ENCODE peak calls at places on chromosomes 7 and 10, in seven cellular contexts. G, B, X, F, T, A and C are unnamed samples.

GRCh38 chr10:114498413-114499111 is 94.3 kb upstream of the AFAP1L2 start:
- DNase-seq in A (no peak), T (no peak), G (no peak), X (no peak), F (no peak), B (peak), C (no peak)

GRCh38 chr10:126468876-126469643 is 80.8 kb upstream of the ADAM12 start:
- DNase-seq in X (no peak), G (no peak), A (no peak), B (no peak), F (no peak), T (no peak), C (no peak)

GRCh38 chr7:108525327-108525984 is 479 bp downstream of the PNPLA8 start:
- DNase-seq in B (peak), X (peak), T (peak), F (peak), A (peak), G (peak), C (peak)

GRCh38 chr10:28431139-28431538 is 101.8 kb upstream of the WAC start:
- DNase-seq in F (no peak), T (no peak), A (no peak), X (no peak), B (no peak), G (no peak), C (no peak)

GRCh38 chr7:139915864-139916716 is 87.0 kb downstream of the TBXAS1 start:
- DNase-seq in G (peak), X (peak), A (peak), T (peak), F (no peak), B (peak), C (peak)

GRCh38 chr10:118407026-118407425 is 64.9 kb upstream of the FAM204A start:
- DNase-seq in X (no peak), T (no peak), A (no peak), G (no peak), B (no peak), F (no peak), C (no peak)

GRCh38 chr10:29703276-29703675 is 68.5 kb upstream of the SVIL start:
- DNase-seq in A (no peak), G (no peak), T (peak), F (no peak), B (no peak), X (no peak), C (no peak)

GRCh38 chr10:44012921-44013320 is 364.2 kb upstream of the ZNF32 start:
- DNase-seq in F (no peak), B (no peak), X (no peak), A (no peak), G (no peak), T (no peak), C (no peak)

GRCh38 chr7:142025896-142026295 is 30.2 kb downstream of the MGAM start:
- DNase-seq in F (no peak), B (no peak), G (no peak), T (no peak), X (peak), A (no peak), C (peak)

GRCh38 chr10:3207351-3207750 is 34.8 kb upstream of the PITRM1 start:
- DNase-seq in F (no peak), G (no peak), T (no peak), X (no peak), A (no peak), B (no peak), C (no peak)

GRCh38 chr10:59055046-59055445 is 121.4 kb upstream of the PHYHIPL start:
- DNase-seq in F (no peak), B (no peak), X (no peak), T (no peak), A (no peak), G (no peak), C (no peak)

GRCh38 chr10:106515206-106515790 is 649.2 kb downstream of the SORCS1 start:
- DNase-seq in T (no peak), A (no peak), X (no peak), G (no peak), B (no peak), F (peak), C (no peak)

GRCh38 chr7:93120981-93121549 is 3.3 kb upstream of the SAMD9 start:
- DNase-seq in F (no peak), X (no peak), A (no peak), T (no peak), B (no peak), G (no peak), C (no peak)

GRCh38 chr10:24962998-24963397 is 10.6 kb upstream of the PRTFDC1 start:
- DNase-seq in G (peak), B (no peak), F (no peak), A (no peak), X (peak), T (peak), C (peak)

GRCh38 chr10:47259521-47259920 is 40.5 kb upstream of the GDF10 start:
- DNase-seq in B (no peak), X (no peak), A (no peak), G (no peak), F (no peak), T (no peak), C (no peak)

GRCh38 chr7:107579881-107580715 is at the start of gene BCAP29:
- DNase-seq in X (peak), T (peak), B (peak), A (peak), G (peak), F (peak), C (peak)

GRCh38 chr10:132919374-132920100 is 22.8 kb downstream of the CFAP46 start:
- DNase-seq in F (no peak), T (no peak), G (no peak), A (no peak), X (no peak), B (no peak), C (no peak)

GRCh38 chr7:98217623-98218582 is 6.7 kb downstream of the BHLHA15 start:
- DNase-seq in T (no peak), A (no peak), G (no peak), X (no peak), B (peak), F (peak), C (no peak)
- TF ChIP-seq EZH2phosphoT487 in T (no peak), A (no peak), G (no peak), X (no peak), B (no peak), F (no peak), C (no peak)

GRCh38 chr10:12443026-12443425 is 93.7 kb downstream of the CAMK1D start:
- DNase-seq in F (no peak), B (no peak), X (no peak), T (no peak), A (no peak), G (no peak), C (no peak)

GRCh38 chr10:12444981-12445700 is 95.8 kb downstream of the CAMK1D start:
- DNase-seq in X (no peak), T (no peak), B (no peak), F (no peak), G (no peak), A (no peak), C (no peak)

GRCh38 chr10:12445701-12446334 is 96.5 kb downstream of the CAMK1D start:
- DNase-seq in G (no peak), A (no peak), X (no peak), F (no peak), T (no peak), B (no peak), C (no peak)

GRCh38 chr10:12448340-12448728 is 99.0 kb downstream of the CAMK1D start:
- DNase-seq in G (no peak), T (no peak), A (no peak), B (no peak), F (no peak), X (no peak), C (no peak)

DNA sequence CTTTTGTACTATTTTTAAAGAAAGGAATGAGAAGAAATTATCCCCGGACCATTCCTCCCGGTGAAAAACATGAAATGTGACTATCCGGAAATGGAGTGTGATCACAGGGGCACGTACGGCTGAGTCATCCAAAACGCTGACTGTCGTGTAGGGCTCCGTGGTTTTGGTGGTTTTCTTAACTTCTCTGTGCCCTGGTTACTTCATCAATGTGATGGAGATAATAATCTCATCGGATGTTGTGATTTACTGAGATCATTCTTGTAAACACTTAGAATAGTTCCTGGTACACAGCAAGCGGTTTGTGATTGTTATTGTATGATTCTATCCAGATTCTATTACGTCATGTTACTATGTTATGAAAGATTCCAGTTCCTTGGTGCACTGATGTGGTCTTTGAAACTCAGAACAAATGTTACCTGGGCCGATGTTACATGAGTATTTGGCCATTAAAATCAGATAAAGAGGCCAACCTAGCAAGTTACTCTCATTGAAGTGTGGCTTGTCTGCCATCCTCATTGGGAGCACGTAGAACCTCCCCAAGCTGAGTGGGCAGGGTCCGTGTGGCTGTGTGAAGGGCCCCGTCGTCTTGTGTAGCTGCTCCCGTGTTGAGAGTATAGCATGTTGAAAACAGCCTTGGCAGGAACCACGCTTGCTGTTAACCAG is 99.5 kb downstream of the CAMK1D start:
- DNase-seq in A (peak), F (no peak), T (no peak), B (peak), X (peak), G (peak), C (peak)
- TF ChIP-seq EZH2phosphoT487 in A (no peak), F (no peak), T (no peak), B (no peak), X (no peak), G (no peak), C (no peak)

GRCh38 chr7:150358433-150358832 is 10.2 kb upstream of the REPIN1 start:
- DNase-seq in T (no peak), B (no peak), A (no peak), X (no peak), F (no peak), G (no peak), C (no peak)

GRCh38 chr7:150356265-150356897 is 12.2 kb upstream of the REPIN1 start:
- DNase-seq in F (peak), T (no peak), B (peak), X (peak), A (peak), G (peak), C (peak)

GRCh38 chr7:150355666-150356059 is 13.0 kb upstream of the REPIN1 start:
- DNase-seq in G (no peak), T (no peak), A (no peak), B (no peak), X (no peak), F (no peak), C (no peak)

GRCh38 chr7:150357771-150358427 is 10.7 kb upstream of the REPIN1 start:
- DNase-seq in T (no peak), A (no peak), F (peak), B (no peak), X (no peak), G (no peak), C (no peak)

DNA sequence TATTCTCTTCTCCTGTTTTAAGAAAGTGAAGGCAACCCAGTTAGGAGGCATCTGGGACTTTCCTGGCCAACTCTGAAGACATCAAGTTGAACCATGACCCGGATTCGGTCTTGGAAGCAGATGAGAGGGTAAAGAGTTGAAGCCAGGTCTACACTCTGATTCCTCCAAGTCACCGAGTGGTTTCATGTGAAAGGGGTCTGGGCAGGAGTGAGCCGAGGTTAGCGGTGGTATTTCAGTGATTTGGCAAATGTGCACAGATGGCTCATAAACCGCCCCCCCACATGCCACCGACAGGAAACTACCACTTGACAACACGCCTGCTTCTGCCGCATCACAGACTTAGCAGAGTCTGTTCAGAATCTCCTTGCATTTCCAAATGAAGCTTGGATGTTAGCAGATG is 11.3 kb upstream of the REPIN1 start:
- DNase-seq in X (no peak), F (peak), G (no peak), B (no peak), A (peak), T (no peak), C (no peak)
- TF ChIP-seq EZH2phosphoT487 in X (no peak), F (no peak), G (no peak), B (no peak), A (no peak), T (no peak), C (no peak)

GRCh38 chr7:17472939-17473338 is 174.5 kb downstream of the AHR start:
- DNase-seq in T (no peak), F (no peak), A (no peak), G (no peak), B (no peak), X (no peak), C (no peak)

GRCh38 chr7:17477182-17477581 is 178.7 kb downstream of the AHR start:
- DNase-seq in F (no peak), T (no peak), A (no peak), X (peak), G (no peak), B (no peak), C (no peak)

GRCh38 chr7:17472518-17472917 is 174.1 kb downstream of the AHR start:
- DNase-seq in A (no peak), G (no peak), F (no peak), T (no peak), B (no peak), X (no peak), C (no peak)

GRCh38 chr7:17474724-17475344 is 176.4 kb downstream of the AHR start:
- DNase-seq in X (peak), A (no peak), F (peak), T (no peak), B (no peak), G (no peak), C (no peak)
- TF ChIP-seq EZH2phosphoT487 in X (no peak), A (no peak), F (no peak), T (no peak), B (no peak), G (no peak), C (no peak)

GRCh38 chr10:35887686-35888085 is 245.6 kb upstream of the FZD8 start:
- DNase-seq in G (no peak), F (no peak), T (no peak), X (no peak), A (no peak), B (no peak), C (no peak)

GRCh38 chr10:35882422-35883150 is 240.5 kb upstream of the FZD8 start:
- DNase-seq in B (no peak), A (no peak), T (no peak), F (peak), G (no peak), X (no peak), C (no peak)

GRCh38 chr10:35885076-35885475 is 243.0 kb upstream of the FZD8 start:
- DNase-seq in G (no peak), A (no peak), X (no peak), B (no peak), F (peak), T (no peak), C (no peak)

GRCh38 chr10:35881320-35881719 is 239.2 kb upstream of the FZD8 start:
- DNase-seq in X (no peak), T (no peak), B (no peak), G (no peak), F (no peak), A (no peak), C (no peak)

DNA sequence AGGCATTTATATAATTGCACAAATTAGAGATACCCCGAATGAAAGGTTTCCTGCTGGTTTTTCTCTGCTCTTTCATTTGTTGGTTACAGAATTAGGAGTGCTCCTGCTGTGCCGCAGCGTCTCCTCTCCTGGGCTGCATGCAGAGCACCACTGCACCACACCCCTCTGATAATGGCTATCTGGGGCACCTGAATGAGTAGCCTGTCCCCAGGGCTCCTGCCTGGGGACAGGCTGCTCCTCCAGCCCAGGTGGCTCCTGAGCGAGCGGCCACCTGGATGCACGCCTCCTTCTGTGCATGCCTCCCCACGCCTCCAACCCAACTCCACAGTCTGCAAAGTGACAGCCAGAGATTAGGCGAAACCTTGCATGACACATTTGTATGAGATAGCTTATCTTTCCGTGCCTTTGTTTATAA is 242.6 kb upstream of the FZD8 start:
- DNase-seq in A (no peak), T (peak), X (no peak), F (peak), G (no peak), B (no peak), C (no peak)
- TF ChIP-seq EZH2phosphoT487 in A (no peak), T (no peak), X (no peak), F (no peak), G (no peak), B (no peak), C (no peak)

DNA sequence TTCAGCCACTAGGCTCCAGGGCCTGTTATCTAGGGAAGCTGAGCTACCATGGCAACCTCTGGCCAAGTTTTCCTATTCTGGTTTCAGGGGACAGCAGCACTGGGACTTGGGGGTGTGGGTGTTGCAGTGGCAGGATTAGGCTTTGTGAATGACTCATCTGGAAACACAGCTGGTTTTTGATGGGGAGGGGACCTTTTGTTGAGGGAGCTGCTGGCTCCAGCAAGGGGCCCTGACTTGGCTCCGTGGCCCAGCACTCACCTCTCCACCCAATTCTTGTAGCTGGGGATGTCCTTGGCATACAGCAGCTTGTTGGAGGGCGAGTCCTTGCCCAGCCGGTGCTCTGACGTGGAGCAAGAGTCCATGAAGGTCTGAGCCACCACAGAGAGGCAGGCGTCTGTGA is 435.9 kb downstream of the PLXNA4 start:
- DNase-seq in X (no peak), G (no peak), B (no peak), T (no peak), F (peak), A (no peak), C (peak)
- TF ChIP-seq EZH2phosphoT487 in X (no peak), G (no peak), B (no peak), T (no peak), F (no peak), A (no peak), C (no peak)